ENCODE peak calls at places on chromosome 7, in four cellular contexts. S is H9, Y is IMR-90, A is neuronal stem cell. B is an unnamed sample.

GRCh38 chr7:29239638-29240037 is 45.1 kb downstream of the CHN2 start:
- DNase-seq in A (no peak), Y (no peak), S (peak; percentile 56), B (peak; percentile 40)

GRCh38 chr7:94763268-94763667 is 107.3 kb upstream of the SGCE start:
- DNase-seq in A (no peak), S (no peak), Y (no peak), B (no peak)

GRCh38 chr7:93715234-93715633 is 140.7 kb upstream of the CALCR start:
- DNase-seq in A (peak; percentile 29), S (peak; percentile 72), Y (peak; percentile 39), B (peak; percentile 63)

GRCh38 chr7:128275651-128276050 is 34.6 kb downstream of the LEP start:
- DNase-seq in Y (no peak), S (no peak), A (no peak), B (no peak)

GRCh38 chr7:129841465-129841864 is 111.3 kb downstream of the UBE2H start:
- DNase-seq in S (no peak), Y (no peak), A (no peak), B (no peak)

GRCh38 chr7:135706858-135707569 is 21.0 kb downstream of the SLC13A4 start:
- DNase-seq in S (no peak), Y (peak; percentile 64), A (no peak), B (peak; percentile 41)

GRCh38 chr7:32030904-32031692 is 39.1 kb downstream of the PDE1C start:
- DNase-seq in Y (no peak), A (no peak), S (no peak), B (no peak)

GRCh38 chr7:70178787-70179186 is 580.5 kb downstream of the AUTS2 start:
- DNase-seq in Y (no peak), A (no peak), S (no peak), B (no peak)

GRCh38 chr7:27172388-27172774 is 1.7 kb downstream of the HOXA10 start:
- DNase-seq in S (peak; percentile 30), A (no peak), Y (no peak), B (no peak)
- H2BK120ac ChIP-seq in S (no peak overlapping the region), A (no peak overlapping the region), Y (no peak overlapping the region), B (no peak overlapping the region)

GRCh38 chr7:157309990-157310668 is 26.7 kb upstream of the DNAJB6 start:
- DNase-seq in Y (peak; percentile 96), S (peak; percentile 91), A (no peak), B (peak; percentile 95)
- H2BK120ac ChIP-seq in Y (peak overlapping the region; percentile 100), S (peak overlapping the region; percentile 82), A (no peak overlapping the region), B (no peak overlapping the region)

DNA sequence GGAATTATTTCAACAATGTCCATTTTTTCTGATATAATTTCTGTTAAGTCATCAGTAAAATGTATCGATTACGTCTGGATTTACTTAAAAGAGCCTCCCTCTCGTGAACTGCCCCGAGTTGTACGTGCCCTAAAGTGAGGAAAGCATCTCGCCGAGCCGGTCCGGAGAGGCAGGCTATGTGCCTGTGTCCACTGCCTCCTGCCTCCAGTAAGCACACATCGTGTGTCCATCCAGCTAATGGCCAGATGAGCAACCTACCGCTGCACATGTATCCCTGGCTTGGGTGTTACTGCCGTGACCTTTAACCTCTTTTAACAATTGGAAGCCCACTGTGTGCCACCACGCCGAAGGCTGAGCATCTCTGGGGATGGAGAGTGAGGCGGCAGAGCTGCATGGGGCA is 23.2 kb upstream of the DNAJB6 start:
- DNase-seq in A (no peak), S (no peak), Y (no peak), B (peak; percentile 55)
- H2BK120ac ChIP-seq in A (no peak overlapping the region), S (no peak overlapping the region), Y (peak overlapping the region; percentile 66), B (no peak overlapping the region)

DNA sequence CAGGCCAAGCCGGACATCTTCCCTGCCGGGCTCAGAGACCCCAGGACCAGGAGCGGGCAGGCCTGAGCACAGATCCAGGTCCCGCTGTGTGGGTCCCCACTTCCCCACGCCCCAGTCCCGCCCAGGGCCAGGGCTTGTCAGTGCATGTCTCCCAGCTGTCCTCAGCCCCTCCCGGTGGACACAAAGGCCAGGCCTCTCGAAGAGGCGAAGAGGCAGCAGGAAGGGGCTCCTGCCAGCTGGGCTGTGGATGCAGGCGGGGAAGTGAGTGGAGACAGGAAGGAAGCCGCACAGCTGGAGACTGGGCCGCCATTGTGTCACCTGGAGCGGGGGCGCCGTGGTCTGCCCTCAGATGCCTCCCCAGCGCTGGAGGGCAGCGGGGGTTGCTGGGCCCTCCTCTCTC is 4.8 kb downstream of the GRIFIN start:
- DNase-seq in Y (peak; percentile 25), A (no peak), S (peak; percentile 79), B (no peak)
- H2BK120ac ChIP-seq in Y (no peak overlapping the region), A (peak overlapping the region; percentile 78), S (no peak overlapping the region), B (no peak overlapping the region)

B was measured in trophoblast cell.